ENCODE peak calls at places on chromosomes 6 and 20, in six cellular contexts. J, A, I, V, U and W are unnamed samples.

GRCh38 chr6:112639436-112639835 is 292.3 kb downstream of the RFPL4B start:
- DNase-seq in J (no peak), A (peak), I (peak), V (peak), U (peak), W (peak)

GRCh38 chr6:121354764-121355163 is 20.5 kb upstream of the TBC1D32 start:
- DNase-seq in J (no peak), A (no peak), I (no peak), V (no peak), U (no peak), W (no peak)

GRCh38 chr6:25816252-25816651 is 15.6 kb downstream of the SLC17A1 start:
- DNase-seq in J (no peak), A (no peak), I (no peak), V (no peak), U (no peak), W (no peak)

GRCh38 chr6:90098025-90098474 is 198.6 kb downstream of the BACH2 start:
- DNase-seq in J (no peak), A (peak), I (peak), V (peak), U (peak), W (peak)

GRCh38 chr6:43242908-43243648 is at the start of gene TTBK1:
- DNase-seq in J (peak), A (no peak), I (no peak), V (no peak), U (no peak), W (no peak)

GRCh38 chr20:38842558-38842981 is 37.1 kb downstream of the PPP1R16B start:
- DNase-seq in J (no peak), A (no peak), I (no peak), V (no peak), U (no peak), W (no peak)

GRCh38 chr6:18978330-18979128 is 591.4 kb downstream of the RNF144B start:
- DNase-seq in J (peak), A (peak), I (no peak), V (peak), U (peak), W (peak)

GRCh38 chr6:44527191-44527960 is 139.9 kb downstream of the CDC5L start:
- DNase-seq in J (no peak), A (no peak), I (no peak), V (no peak), U (no peak), W (no peak)

GRCh38 chr6:56193846-56194245 is 53.5 kb downstream of the COL21A1 start:
- DNase-seq in J (no peak), A (no peak), I (no peak), V (peak), U (no peak), W (no peak)